ENCODE peak calls at places on chromosomes 5 and 9, in seven cellular contexts. W, B, N, P, E, V and O are unnamed samples.
A peak's percentile ranks its signal among the peaks of the same experiment; 100 is the strongest.

GRCh38 chr5:98128271-98128670 is 645.2 kb upstream of the RGMB start:
- DNase-seq in B (no peak), W (no peak), V (no peak), E (no peak), P (no peak), N (no peak), O (no peak)

GRCh38 chr5:54862036-54862435 is 123.4 kb downstream of the ESM1 start:
- DNase-seq in N (no peak), P (no peak), E (no peak), B (no peak), W (no peak), V (peak; percentile 17), O (no peak)

GRCh38 chr5:172541119-172541763 is 86.9 kb upstream of the SH3PXD2B start:
- DNase-seq in V (no peak), E (no peak), P (no peak), N (peak; percentile 4), W (peak; percentile 1), B (peak; percentile 11), O (no peak)

GRCh38 chr9:38362912-38363588 is 29.5 kb upstream of the ALDH1B1 start:
- DNase-seq in W (no peak), V (peak; percentile 85), E (peak; percentile 45), P (peak; percentile 72), B (peak; percentile 28), N (peak; percentile 30), O (peak; percentile 56)

GRCh38 chr9:93597142-93597706 is 20.8 kb downstream of the PHF2 start:
- DNase-seq in E (no peak), N (no peak), W (no peak), B (no peak), V (no peak), P (no peak), O (no peak)

GRCh38 chr9:27054841-27055240 is 49.4 kb upstream of the LRRC19 start:
- DNase-seq in B (no peak), V (no peak), E (no peak), N (no peak), P (no peak), W (no peak), O (no peak)

GRCh38 chr9:83024501-83025125 is 38.3 kb downstream of the RASEF start:
- DNase-seq in V (peak; percentile 42), B (no peak), P (no peak), E (no peak), W (no peak), N (no peak), O (no peak)

GRCh38 chr5:40386293-40386692 is 293.4 kb upstream of the PTGER4 start:
- DNase-seq in B (no peak), V (peak; percentile 55), W (no peak), N (no peak), P (no peak), E (no peak), O (no peak)

GRCh38 chr9:87545858-87546257 is 48.2 kb downstream of the DAPK1 start:
- DNase-seq in B (no peak), W (no peak), E (no peak), V (peak; percentile 2), P (no peak), N (no peak), O (no peak)

GRCh38 chr5:130912088-130912487 is 253.0 kb downstream of the HINT1 start:
- DNase-seq in E (no peak), N (no peak), P (peak; percentile 19), V (no peak), B (no peak), W (no peak), O (no peak)

GRCh38 chr9:77013932-77014596 is 5.4 kb upstream of the FOXB2 start:
- DNase-seq in W (no peak), V (no peak), N (no peak), E (no peak), B (no peak), P (no peak), O (no peak)

GRCh38 chr9:99433555-99433954 is 211.5 kb downstream of the SEC61B start:
- DNase-seq in E (no peak), N (no peak), P (peak; percentile 56), V (peak; percentile 89), B (no peak), W (peak; percentile 46), O (peak; percentile 24)

GRCh38 chr9:119400607-119401006 is 31.4 kb upstream of the BRINP1 start:
- DNase-seq in W (no peak), V (no peak), E (no peak), B (no peak), N (no peak), P (no peak), O (no peak)

GRCh38 chr9:91818226-91818587 is 131.8 kb downstream of the ROR2 start:
- DNase-seq in V (no peak), W (no peak), P (no peak), N (no peak), B (no peak), E (no peak), O (peak; percentile 19)

GRCh38 chr9:33952066-33952465 is 96.6 kb downstream of the UBAP2 start:
- DNase-seq in E (no peak), V (no peak), W (no peak), N (no peak), B (no peak), P (no peak), O (no peak)

GRCh38 chr5:170121321-170121720 is 15.6 kb downstream of the FOXI1 start:
- DNase-seq in N (no peak), E (no peak), P (no peak), V (peak; percentile 56), W (no peak), B (no peak), O (no peak)

GRCh38 chr5:31209341-31209740 is 15.9 kb downstream of the CDH6 start:
- DNase-seq in B (no peak), N (no peak), W (no peak), E (no peak), V (no peak), P (no peak), O (no peak)

GRCh38 chr5:149049371-149049781 is 13.5 kb downstream of the SH3TC2 start:
- DNase-seq in V (no peak), B (no peak), P (no peak), E (no peak), N (no peak), W (no peak), O (peak; percentile 69)

GRCh38 chr5:145775893-145776444 is 59.2 kb downstream of the PRELID2 start:
- DNase-seq in W (peak; percentile 57), V (peak; percentile 91), B (no peak), P (peak; percentile 79), N (no peak), E (no peak), O (no peak)

GRCh38 chr5:147913786-147914185 is 7.4 kb upstream of the C5orf46 start:
- DNase-seq in B (no peak), W (no peak), N (no peak), V (no peak), E (no peak), P (no peak), O (no peak)

GRCh38 chr5:79499640-79500273 is 14.2 kb downstream of the HOMER1 start:
- DNase-seq in V (no peak), P (no peak), E (no peak), N (no peak), B (no peak), W (no peak), O (no peak)

GRCh38 chr9:119588874-119589560 is 219.8 kb upstream of the BRINP1 start:
- DNase-seq in W (no peak), E (no peak), B (no peak), P (no peak), N (no peak), V (no peak), O (no peak)

GRCh38 chr5:149162401-149163084 is 21.2 kb downstream of the ABLIM3 start:
- DNase-seq in B (no peak), P (peak; percentile 24), N (no peak), W (no peak), E (no peak), V (peak; percentile 74), O (no peak)

GRCh38 chr5:534006-534742 is 9.9 kb upstream of the SLC9A3 start:
- DNase-seq in W (no peak), N (no peak), E (no peak), B (no peak), P (no peak), V (no peak), O (no peak)

GRCh38 chr5:90440644-90441043 is 31.1 kb upstream of the CETN3 start:
- DNase-seq in P (no peak), B (no peak), E (no peak), N (no peak), V (no peak), W (no peak), O (no peak)

GRCh38 chr5:90434116-90434714 is 24.7 kb upstream of the CETN3 start:
- DNase-seq in W (no peak), V (peak; percentile 45), P (peak; percentile 57), B (peak; percentile 21), E (peak; percentile 33), N (no peak), O (peak; percentile 69)

GRCh38 chr5:90437663-90438062 is 28.1 kb upstream of the CETN3 start:
- DNase-seq in W (no peak), N (no peak), E (no peak), P (no peak), B (no peak), V (no peak), O (no peak)

GRCh38 chr5:90438100-90438499 is 28.5 kb upstream of the CETN3 start:
- DNase-seq in W (no peak), E (no peak), N (no peak), V (no peak), B (no peak), P (no peak), O (no peak)
- TF ChIP-seq POLR2A in W (no peak), E (no peak), N (no peak), V (no peak), B (no peak), P (no peak), O (no peak)

GRCh38 chr5:132487095-132487428 is 3.5 kb downstream of the IRF1 start:
- DNase-seq in E (no peak), P (no peak), W (no peak), N (no peak), V (no peak), B (peak; percentile 7), O (no peak)
- TF ChIP-seq POLR2A in E (no peak), P (no peak), W (no peak), N (no peak), V (no peak), B (no peak), O (no peak)

DNA sequence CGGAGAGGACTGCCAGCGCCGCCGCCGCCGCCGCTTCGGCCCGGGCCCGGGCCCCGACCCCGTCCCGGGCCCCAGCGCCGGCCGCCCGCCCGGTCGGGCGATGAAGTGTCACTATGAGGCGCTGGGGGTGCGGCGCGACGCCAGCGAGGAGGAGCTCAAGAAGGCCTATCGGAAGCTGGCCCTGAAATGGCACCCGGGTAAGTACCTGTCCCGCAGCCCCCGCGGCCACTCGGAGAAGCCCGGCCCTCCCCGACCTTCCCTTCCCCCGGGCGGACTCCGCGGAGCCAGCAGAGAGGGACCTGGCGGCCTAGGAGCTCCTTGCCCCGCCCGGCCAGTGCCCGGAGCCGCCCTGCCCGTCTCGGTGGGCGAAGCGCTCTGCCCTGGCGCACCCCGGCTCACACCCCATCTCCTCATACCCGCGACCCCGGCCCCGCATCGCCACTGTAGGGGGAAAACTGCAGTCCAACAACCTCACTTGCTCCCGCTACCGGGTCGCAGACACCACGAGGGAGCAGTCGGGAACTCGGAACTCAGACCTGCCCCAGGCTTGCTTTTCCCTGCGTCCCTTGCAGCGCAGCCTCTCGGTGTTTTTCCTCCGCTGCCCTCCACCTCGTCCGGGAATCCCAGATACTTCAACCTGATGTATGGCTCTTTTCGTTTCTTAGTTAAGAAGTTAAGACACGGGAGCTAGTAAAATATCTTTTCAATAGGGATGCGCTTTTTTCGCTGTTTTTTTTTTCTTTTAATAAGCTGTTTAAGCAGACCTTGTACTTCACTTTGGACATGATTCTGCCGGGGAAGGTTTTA is 564 bp downstream of the DNAJC21 start:
- DNase-seq in P (peak; percentile 88), E (peak; percentile 89), W (peak; percentile 87), N (peak; percentile 85), V (peak; percentile 66), B (peak; percentile 77), O (peak; percentile 87)
- TF ChIP-seq POLR2A in P (peak; percentile 54), E (no peak), W (no peak), N (peak; percentile 8), V (no peak), B (no peak), O (peak; percentile 28)

GRCh38 chr9:96021616-96022444 is 146.3 kb downstream of the ERCC6L2 start:
- DNase-seq in E (no peak), P (no peak), B (no peak), N (no peak), V (no peak), W (no peak), O (no peak)
- TF ChIP-seq POLR2A in E (no peak), P (no peak), B (no peak), N (no peak), V (no peak), W (no peak), O (no peak)